ENCODE peak calls at places on chromosomes 11 and 22, in ten cellular contexts. G, Z, U, X, I, E, J, A, V and T are unnamed samples.

GRCh38 chr22:20400606-20401375 is 6.8 kb downstream of the ZNF74 start:
- DNase-seq in G (no peak), Z (no peak), U (no peak), X (no peak), I (no peak), E (no peak), J (no peak), A (no peak), V (no peak), T (no peak)

GRCh38 chr11:134030853-134031252 is 38.0 kb upstream of the JAM3 start:
- DNase-seq in G (no peak), Z (no peak), U (no peak), X (no peak), I (no peak), E (no peak), J (no peak), A (no peak), V (no peak), T (peak; percentile 45)

GRCh38 chr11:124784051-124784450 is 16.2 kb downstream of the MSANTD2 start:
- DNase-seq in G (no peak), Z (no peak), U (no peak), X (no peak), I (no peak), E (no peak), J (no peak), A (no peak), V (no peak), T (no peak)

GRCh38 chr22:19195796-19196731 is 17.5 kb upstream of the SLC25A1 start:
- DNase-seq in G (no peak), Z (no peak), U (no peak), X (peak; percentile 40), I (no peak), E (no peak), J (no peak), A (no peak), V (no peak), T (no peak)

GRCh38 chr11:2446590-2447252 is 1.9 kb downstream of the KCNQ1 start:
- DNase-seq in G (no peak), Z (no peak), U (no peak), X (no peak), I (no peak), E (no peak), J (no peak), A (no peak), V (no peak), T (no peak)

GRCh38 chr11:24239016-24239720 is 257.7 kb upstream of the LUZP2 start:
- DNase-seq in G (no peak), Z (peak; percentile 95), U (no peak), X (no peak), I (no peak), E (peak; percentile 87), J (no peak), A (no peak), V (no peak), T (no peak)

GRCh38 chr11:97610854-97611253 is 1221.0 kb downstream of the JRKL start:
- DNase-seq in G (no peak), Z (no peak), U (no peak), X (no peak), I (no peak), E (no peak), J (no peak), A (no peak), V (no peak), T (no peak)

GRCh38 chr22:50305658-50306566 is 1.5 kb downstream of the PLXNB2 start:
- DNase-seq in G (peak; percentile 82), Z (peak; percentile 95), U (peak; percentile 79), X (peak; percentile 76), I (peak; percentile 88), E (peak; percentile 98), J (no peak), A (peak; percentile 84), V (peak; percentile 45), T (peak; percentile 29)

GRCh38 chr11:30017467-30017895 is 651 bp upstream of the KCNA4 start:
- DNase-seq in G (no peak), Z (no peak), U (no peak), X (no peak), I (no peak), E (no peak), J (no peak), A (no peak), V (no peak), T (no peak)

GRCh38 chr11:124900464-124900863 is 2.8 kb upstream of the ROBO4 start:
- DNase-seq in G (peak; percentile 85), Z (peak; percentile 93), U (no peak), X (no peak), I (peak; percentile 46), E (peak; percentile 90), J (no peak), A (no peak), V (no peak), T (no peak)

GRCh38 chr22:34669001-34669400 is 397.0 kb upstream of the ISX start:
- DNase-seq in G (no peak), Z (no peak), U (no peak), X (no peak), I (no peak), E (peak; percentile 51), J (no peak), A (no peak), V (no peak), T (no peak)

GRCh38 chr22:44026630-44027511 is 2.8 kb downstream of the PARVB start:
- DNase-seq in G (no peak), Z (peak; percentile 63), U (peak; percentile 24), X (peak; percentile 96), I (no peak), E (peak; percentile 61), J (no peak), A (peak; percentile 84), V (peak; percentile 42), T (peak; percentile 54)

GRCh38 chr11:96155627-96156378 is 187.2 kb downstream of the MAML2 start:
- DNase-seq in G (peak; percentile 98), Z (peak; percentile 97), U (peak; percentile 35), X (peak; percentile 86), I (peak; percentile 76), E (peak; percentile 97), J (no peak), A (peak; percentile 73), V (peak; percentile 41), T (no peak)

DNA sequence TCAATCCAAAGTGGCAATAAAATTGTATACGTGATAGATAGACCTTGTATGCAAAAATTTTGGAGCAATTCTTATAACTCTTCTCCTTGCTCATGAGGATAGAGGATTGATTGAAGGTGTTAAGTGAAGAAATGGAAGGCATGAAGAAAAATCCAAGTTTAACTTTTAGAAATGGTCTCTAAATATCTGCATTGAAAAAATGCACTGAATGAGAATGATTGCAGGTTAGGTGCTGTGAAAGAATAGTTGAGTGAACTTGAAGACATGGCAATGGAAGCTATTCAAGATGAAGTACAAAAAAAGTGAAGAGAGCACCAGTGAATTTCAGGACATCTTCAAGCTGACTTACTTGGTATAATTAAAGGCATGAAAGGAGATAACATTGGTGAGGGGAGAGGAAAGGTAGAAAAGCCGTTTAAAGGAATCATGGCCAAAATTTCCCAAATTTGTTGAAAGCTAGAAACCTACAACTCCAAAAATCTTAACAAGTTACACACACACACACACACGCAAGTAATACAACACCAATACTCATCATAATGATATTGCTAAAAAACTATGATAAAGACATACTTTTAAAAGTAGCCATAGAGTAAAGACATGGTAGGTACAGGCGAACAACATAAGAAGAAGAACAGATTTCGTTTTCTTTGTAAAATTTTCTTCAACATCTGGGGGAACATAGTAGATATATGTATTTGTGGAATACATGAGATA is 96.3 kb downstream of the GGTLC2 start:
- DNase-seq in G (no peak), Z (no peak), U (no peak), X (no peak), I (no peak), E (no peak), J (no peak), A (no peak), V (no peak), T (no peak)
- TF ChIP-seq CTCF in G (no peak), Z (no peak), U (no peak), X (no peak), I (no peak), E (no peak), J (no peak), A (no peak), V (no peak), T (no peak)

GRCh38 chr11:47028530-47029093 is 92.1 kb downstream of the CSTPP1 start:
- DNase-seq in G (no peak), Z (peak; percentile 19), U (no peak), X (no peak), I (no peak), E (no peak), J (no peak), A (no peak), V (no peak), T (no peak)
- TF ChIP-seq CTCF in G (no peak), Z (no peak), U (no peak), X (no peak), I (no peak), E (no peak), J (no peak), A (no peak), V (no peak), T (no peak)

DNA sequence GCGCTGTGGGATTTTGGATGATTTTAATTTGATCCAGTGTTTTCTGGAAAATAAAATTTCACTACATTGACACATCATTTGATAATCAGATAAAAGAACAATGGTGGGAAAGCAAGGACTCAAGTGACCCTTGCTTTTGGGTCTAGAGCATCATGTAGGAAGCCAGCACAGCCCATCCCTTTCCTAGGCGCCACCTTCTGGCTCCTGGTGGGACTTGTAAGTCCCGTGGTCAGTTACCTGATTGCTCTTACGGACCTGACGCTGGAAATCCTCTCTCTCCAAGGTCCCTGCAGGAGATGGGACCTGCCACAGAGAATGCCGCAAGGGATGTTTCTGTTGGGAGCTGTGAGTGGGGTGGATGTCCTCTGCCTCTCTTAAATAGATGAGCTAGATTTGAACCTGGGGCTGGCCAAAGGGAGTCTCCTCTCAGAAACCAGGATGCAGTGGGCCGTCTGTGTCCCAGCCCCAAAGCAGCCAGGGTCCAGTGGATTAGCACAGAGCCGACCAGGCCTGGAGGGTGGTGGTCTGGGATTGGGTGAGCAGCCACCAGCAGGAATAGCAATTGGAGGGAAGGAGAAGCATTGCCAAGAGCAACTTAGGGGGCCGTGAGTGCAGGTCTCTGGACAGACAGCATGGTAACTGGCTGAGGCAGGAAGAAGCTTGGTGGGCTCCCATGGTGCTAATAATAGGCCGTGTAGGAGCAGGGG is 21.7 kb downstream of the TIMP3 start:
- DNase-seq in G (no peak), Z (peak; percentile 44), U (peak; percentile 43), X (peak; percentile 59), I (no peak), E (no peak), J (peak; percentile 39), A (no peak), V (no peak), T (peak; percentile 48)
- TF ChIP-seq CTCF in G (peak; percentile 51), Z (peak; percentile 38), U (no peak), X (peak; percentile 50), I (peak; percentile 57), E (peak; percentile 48), J (peak; percentile 62), A (peak; percentile 55), V (no peak), T (peak; percentile 36)

DNA sequence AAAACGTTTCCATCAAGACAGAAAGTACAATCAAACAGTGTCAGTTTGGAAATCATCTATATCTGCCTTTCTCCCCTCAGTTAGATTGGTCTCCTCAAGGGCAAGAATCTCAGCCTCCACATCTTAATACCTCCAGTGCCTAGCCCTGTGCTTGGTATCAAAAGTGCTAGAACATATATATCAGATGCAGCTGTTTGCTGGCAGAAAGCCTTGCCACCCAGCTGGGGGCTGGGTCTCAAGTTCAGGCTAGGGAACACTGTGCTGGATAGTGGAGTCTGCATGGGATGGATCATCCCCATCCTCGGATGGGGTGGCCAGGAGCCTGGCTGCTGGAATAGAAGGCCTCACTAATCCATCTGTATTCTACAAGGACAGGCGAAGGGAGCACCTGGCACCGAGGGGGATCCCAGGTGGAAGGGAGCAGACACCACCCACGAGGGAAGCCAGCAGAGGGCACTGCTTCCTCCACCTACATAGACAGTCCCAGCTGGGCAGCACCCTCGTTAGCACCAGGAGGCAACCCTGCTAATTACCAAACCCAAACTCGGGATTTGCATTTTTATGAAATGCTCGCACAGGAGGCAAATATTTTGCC is 602.2 kb downstream of the BUD13 start:
- DNase-seq in G (no peak), Z (no peak), U (no peak), X (peak; percentile 12), I (no peak), E (no peak), J (no peak), A (no peak), V (no peak), T (peak; percentile 11)
- TF ChIP-seq CTCF in G (no peak), Z (no peak), U (no peak), X (peak; percentile 37), I (no peak), E (no peak), J (peak; percentile 33), A (peak; percentile 35), V (no peak), T (no peak)